ENCODE peak calls at places on chromosome 16, in ten cellular contexts. P is fibroblast of pulmonary artery; U is gastrocnemius medialis; C is skeletal muscle cell; D is effector CD4-positive, alpha-beta T cell; R is amygdala; K is dorsolateral prefrontal cortex; A is stimulated activated naive B cell treated with anti-CD40 and anti-IgM and Interleukin-4, amounts not matched to agents 10 μg/mL and 1 μg/mL and 100 μg/mL, for 72 hours; N is AG09309; W is CD8-positive, alpha-beta T cell. I is an unnamed sample.

GRCh38 chr16:49327466-49327865 is 45.8 kb upstream of the CBLN1 start:
- DNase-seq in P (no peak), U (no peak), C (no peak), D (no peak), R (no peak), K (no peak), A (no peak), N (no peak), W (no peak), I (no peak)

GRCh38 chr16:66580605-66581209 is 1.4 kb downstream of the CMTM2 start:
- DNase-seq in P (peak), U (no peak), C (peak), D (no peak), R (no peak), K (no peak), A (no peak), N (peak), W (no peak), I (peak)

GRCh38 chr16:31071861-31072260 is 2.2 kb downstream of the ZNF668 start:
- DNase-seq in P (peak), U (no peak), C (peak), D (no peak), R (no peak), K (no peak), A (no peak), N (peak), W (no peak), I (peak)

GRCh38 chr16:69217433-69217832 is 30.5 kb downstream of the SNTB2 start:
- DNase-seq in P (peak), U (no peak), C (no peak), D (no peak), R (no peak), K (no peak), A (no peak), N (no peak), W (no peak), I (peak)

GRCh38 chr16:47136101-47136820 is 7.5 kb downstream of the NETO2 start:
- DNase-seq in P (peak), U (no peak), C (no peak), D (no peak), R (no peak), K (no peak), A (no peak), N (no peak), W (no peak), I (peak)

GRCh38 chr16:27704252-27704651 is 154.3 kb downstream of the KATNIP start:
- DNase-seq in P (no peak), U (no peak), C (no peak), D (no peak), R (no peak), K (no peak), A (no peak), N (no peak), W (no peak), I (no peak)

GRCh38 chr16:86515420-86515779 is 5.1 kb downstream of the FOXF1 start:
- DNase-seq in P (no peak), U (no peak), C (no peak), D (no peak), R (no peak), K (no peak), A (no peak), N (no peak), W (no peak), I (no peak)

GRCh38 chr16:50313596-50314483 is 47.5 kb downstream of the ADCY7 start:
- DNase-seq in P (peak), U (peak), C (no peak), D (peak), R (no peak), K (peak), A (no peak), N (no peak), W (peak), I (no peak)

GRCh38 chr16:29834079-29834478 is 13.8 kb downstream of the MVP start:
- DNase-seq in P (no peak), U (no peak), C (no peak), D (no peak), R (no peak), K (no peak), A (no peak), N (no peak), W (no peak), I (no peak)

GRCh38 chr16:12661656-12662172 is 142.0 kb downstream of the CPPED1 start:
- DNase-seq in P (peak), U (no peak), C (no peak), D (no peak), R (no peak), K (no peak), A (no peak), N (no peak), W (no peak), I (no peak)

GRCh38 chr16:66616169-66616568 is 11.7 kb downstream of the CMTM3 start:
- DNase-seq in P (no peak), U (no peak), C (no peak), D (no peak), R (no peak), K (no peak), A (no peak), N (no peak), W (no peak), I (no peak)

GRCh38 chr16:55543470-55543869 is 23.0 kb upstream of the CAPNS2 start:
- DNase-seq in P (peak), U (no peak), C (no peak), D (no peak), R (no peak), K (no peak), A (no peak), N (no peak), W (no peak), I (peak)

GRCh38 chr16:24728891-24729242 is 584 bp upstream of the TNRC6A start:
- DNase-seq in P (no peak), U (no peak), C (no peak), D (no peak), R (no peak), K (no peak), A (no peak), N (no peak), W (no peak), I (no peak)

GRCh38 chr16:68640972-68641371 is 4.1 kb upstream of the CDH3 start:
- DNase-seq in P (peak), U (no peak), C (no peak), D (no peak), R (no peak), K (no peak), A (no peak), N (no peak), W (no peak), I (peak)

GRCh38 chr16:58026139-58026704 is 668 bp downstream of the MMP15 start:
- DNase-seq in P (peak), U (peak), C (no peak), D (no peak), R (no peak), K (no peak), A (no peak), N (no peak), W (no peak), I (no peak)

GRCh38 chr16:50475170-50475569 is 73.0 kb upstream of the NKD1 start:
- DNase-seq in P (no peak), U (no peak), C (no peak), D (no peak), R (no peak), K (no peak), A (no peak), N (no peak), W (no peak), I (no peak)

GRCh38 chr16:65123846-65124513 is 2.1 kb upstream of the CDH11 start:
- DNase-seq in P (no peak), U (no peak), C (no peak), D (no peak), R (no peak), K (no peak), A (no peak), N (no peak), W (no peak), I (no peak)

GRCh38 chr16:13036600-13036999 is 135.2 kb downstream of the SHISA9 start:
- DNase-seq in P (peak), U (no peak), C (no peak), D (no peak), R (no peak), K (no peak), A (no peak), N (no peak), W (peak), I (peak)

GRCh38 chr16:35795361-35796029 is 2336.1 kb downstream of the TP53TG3F start:
- DNase-seq in P (no peak), U (no peak), C (no peak), D (no peak), R (no peak), K (no peak), A (no peak), N (no peak), W (no peak), I (no peak)

GRCh38 chr16:68388124-68388523 is 60.2 kb downstream of the SMPD3 start:
- DNase-seq in P (no peak), U (no peak), C (no peak), D (no peak), R (no peak), K (no peak), A (no peak), N (no peak), W (no peak), I (no peak)

GRCh38 chr16:27977966-27978365 is 85.5 kb downstream of the GSG1L start:
- DNase-seq in P (peak), U (no peak), C (no peak), D (no peak), R (no peak), K (peak), A (no peak), N (peak), W (no peak), I (no peak)

GRCh38 chr16:48029768-48030167 is 126.0 kb downstream of the ABCC12 start:
- DNase-seq in P (no peak), U (no peak), C (no peak), D (no peak), R (no peak), K (no peak), A (no peak), N (peak), W (no peak), I (no peak)

GRCh38 chr16:87592018-87592712 is 10.1 kb upstream of the JPH3 start:
- DNase-seq in P (no peak), U (no peak), C (no peak), D (no peak), R (no peak), K (no peak), A (no peak), N (no peak), W (no peak), I (no peak)

GRCh38 chr16:49843758-49844157 is 12.2 kb downstream of the ZNF423 start:
- DNase-seq in P (no peak), U (no peak), C (no peak), D (no peak), R (no peak), K (no peak), A (no peak), N (no peak), W (no peak), I (no peak)

GRCh38 chr16:57946181-57946801 is 24.6 kb downstream of the CNGB1 start:
- DNase-seq in P (no peak), U (no peak), C (no peak), D (no peak), R (no peak), K (no peak), A (no peak), N (no peak), W (no peak), I (no peak)

GRCh38 chr16:84941916-84942315 is 69.4 kb downstream of the ZDHHC7 start:
- DNase-seq in P (no peak), U (no peak), C (no peak), D (no peak), R (no peak), K (no peak), A (no peak), N (no peak), W (no peak), I (no peak)

GRCh38 chr16:84966150-84966447 is 45.2 kb downstream of the ZDHHC7 start:
- DNase-seq in P (no peak), U (no peak), C (no peak), D (no peak), R (no peak), K (no peak), A (no peak), N (no peak), W (no peak), I (no peak)

GRCh38 chr16:82524939-82525338 is 101.8 kb upstream of the CDH13 start:
- DNase-seq in P (no peak), U (no peak), C (no peak), D (no peak), R (no peak), K (no peak), A (no peak), N (no peak), W (no peak), I (no peak)

GRCh38 chr16:54817432-54817831 is 113.2 kb upstream of the IRX5 start:
- DNase-seq in P (peak), U (no peak), C (peak), D (no peak), R (no peak), K (no peak), A (no peak), N (peak), W (no peak), I (no peak)

GRCh38 chr16:31269541-31269940 is 9.8 kb downstream of the ITGAM start:
- DNase-seq in P (no peak), U (no peak), C (no peak), D (no peak), R (no peak), K (no peak), A (no peak), N (no peak), W (no peak), I (no peak)

GRCh38 chr16:69057400-69058378 is 47.8 kb upstream of the HAS3 start:
- DNase-seq in P (peak), U (no peak), C (peak), D (no peak), R (no peak), K (no peak), A (no peak), N (peak), W (no peak), I (peak)

GRCh38 chr16:55478827-55479559 is at the start of gene MMP2:
- DNase-seq in P (peak), U (peak), C (no peak), D (no peak), R (no peak), K (no peak), A (no peak), N (no peak), W (no peak), I (no peak)

GRCh38 chr16:87802670-87803069 is 36.9 kb upstream of the KLHDC4 start:
- DNase-seq in P (no peak), U (no peak), C (no peak), D (no peak), R (no peak), K (no peak), A (no peak), N (no peak), W (no peak), I (no peak)

GRCh38 chr16:76195648-76196047 is 81.6 kb upstream of the CNTNAP4 start:
- DNase-seq in P (no peak), U (no peak), C (no peak), D (no peak), R (no peak), K (no peak), A (no peak), N (no peak), W (no peak), I (no peak)

GRCh38 chr16:1057252-1057932 is 15.2 kb upstream of the SSTR5 start:
- DNase-seq in P (peak), U (no peak), C (no peak), D (peak), R (peak), K (no peak), A (no peak), N (no peak), W (peak), I (no peak)